ENCODE peak calls at places on chromosomes 7 and 10, in four cellular contexts. J is body of pancreas; Y is CD4-positive, alpha-beta T cell; D is bronchial epithelial cell. L is an unnamed sample.

GRCh38 chr10:88946965-88947590 is 5.5 kb downstream of the ACTA2 start:
- DNase-seq in D (no peak), J (no peak), Y (no peak), L (no peak)

GRCh38 chr7:31087351-31087750 is 35.2 kb downstream of the ADCYAP1R1 start:
- DNase-seq in Y (no peak), D (no peak), J (no peak), L (no peak)

GRCh38 chr7:58087536-58088190 is 637.7 kb downstream of the ZNF716 start:
- DNase-seq in J (no peak), Y (no peak), D (no peak), L (no peak)

GRCh38 chr7:48365010-48365409 is 193.8 kb downstream of the ABCA13 start:
- DNase-seq in J (no peak), Y (no peak), D (peak), L (no peak)

GRCh38 chr10:126084369-126084768 is 188.0 kb downstream of the FANK1 start:
- DNase-seq in J (no peak), Y (no peak), D (no peak), L (no peak)

GRCh38 chr7:920351-921070 is 34.0 kb downstream of the ADAP1 start:
- DNase-seq in D (no peak), Y (peak), J (peak), L (peak)

GRCh38 chr10:64080071-64080470 is 558.9 kb downstream of the REEP3 start:
- DNase-seq in D (no peak), J (no peak), Y (no peak), L (no peak)

GRCh38 chr10:33129987-33130386 is 172.0 kb upstream of the ITGB1 start:
- DNase-seq in Y (no peak), D (peak), J (peak), L (no peak)

GRCh38 chr10:121076760-121077159 is 225.6 kb downstream of the WDR11 start:
- DNase-seq in Y (no peak), D (no peak), J (no peak), L (no peak)

GRCh38 chr10:101238732-101239105 is 9.5 kb upstream of the LBX1 start:
- DNase-seq in J (no peak), D (no peak), Y (no peak), L (no peak)

GRCh38 chr7:7136423-7136822 is 45.9 kb upstream of the C1GALT1 start:
- DNase-seq in J (no peak), D (no peak), Y (no peak), L (no peak)